ENCODE peak calls at places on chromosomes 7 and 10, in eight cellular contexts. X is A673; S is aorta; I is effector memory CD4-positive, alpha-beta T cell; V is mammary epithelial cell; L is colonic mucosa; R is uterus; F is ovary. N is an unnamed sample.

GRCh38 chr7:107232568-107233090 is 63.8 kb downstream of the HBP1 start:
- DNase-seq in S (no peak), R (no peak), L (no peak), I (no peak), F (no peak), X (no peak), V (peak; percentile 78), N (no peak)

GRCh38 chr7:17318146-17318545 is 19.7 kb downstream of the AHR start:
- DNase-seq in V (peak; percentile 30), F (no peak), X (no peak), I (no peak), S (no peak), L (no peak), R (no peak), N (no peak)

GRCh38 chr7:122597277-122597676 is 101.6 kb downstream of the RNF133 start:
- DNase-seq in V (no peak), I (no peak), X (no peak), S (no peak), L (no peak), R (no peak), F (no peak), N (no peak)

GRCh38 chr10:104835422-104835821 is 194.3 kb downstream of the SORCS3 start:
- DNase-seq in I (no peak), F (no peak), V (no peak), X (no peak), L (no peak), S (no peak), R (no peak), N (no peak)

GRCh38 chr7:56023500-56023899 is 27.7 kb downstream of the PSPH start:
- DNase-seq in R (no peak), L (no peak), I (no peak), F (no peak), V (no peak), S (no peak), X (no peak), N (no peak)

GRCh38 chr10:64379898-64380297 is 858.7 kb downstream of the REEP3 start:
- DNase-seq in R (no peak), I (no peak), S (no peak), F (no peak), X (no peak), L (peak; percentile 21), V (no peak), N (no peak)

GRCh38 chr7:93442478-93443224 is 131.9 kb downstream of the CALCR start:
- DNase-seq in V (peak; percentile 19), F (no peak), L (peak; percentile 27), X (peak; percentile 78), I (no peak), S (peak; percentile 37), R (no peak), N (peak; percentile 1)

GRCh38 chr10:28939352-28940157 is 262.2 kb downstream of the BAMBI start:
- DNase-seq in S (peak; percentile 77), V (no peak), X (peak; percentile 95), R (peak; percentile 73), I (no peak), L (peak; percentile 32), F (peak; percentile 85), N (no peak)

GRCh38 chr10:681670-682318 is 7.7 kb downstream of the DIP2C start:
- DNase-seq in V (no peak), X (no peak), I (no peak), S (no peak), F (no peak), R (no peak), L (no peak), N (no peak)

GRCh38 chr7:17489987-17490386 is 191.5 kb downstream of the AHR start:
- DNase-seq in F (no peak), S (no peak), I (no peak), V (peak; percentile 94), X (no peak), L (no peak), R (no peak), N (no peak)

GRCh38 chr7:78765985-78766729 is 687.3 kb downstream of the MAGI2 start:
- DNase-seq in L (no peak), I (no peak), X (no peak), F (no peak), R (no peak), V (no peak), S (no peak), N (no peak)

GRCh38 chr10:49651917-49652316 is 27.5 kb upstream of the C10orf53 start:
- DNase-seq in L (no peak), V (no peak), R (no peak), F (no peak), S (no peak), I (no peak), X (no peak), N (no peak)

GRCh38 chr7:135925205-135925604 is 52.0 kb downstream of the MTPN start:
- DNase-seq in F (no peak), S (no peak), L (no peak), X (no peak), R (no peak), V (peak; percentile 40), I (no peak), N (no peak)

GRCh38 chr10:10515479-10516204 is 502.0 kb upstream of the CELF2 start:
- DNase-seq in L (no peak), X (no peak), S (no peak), F (no peak), I (no peak), V (no peak), R (no peak), N (no peak)

DNA sequence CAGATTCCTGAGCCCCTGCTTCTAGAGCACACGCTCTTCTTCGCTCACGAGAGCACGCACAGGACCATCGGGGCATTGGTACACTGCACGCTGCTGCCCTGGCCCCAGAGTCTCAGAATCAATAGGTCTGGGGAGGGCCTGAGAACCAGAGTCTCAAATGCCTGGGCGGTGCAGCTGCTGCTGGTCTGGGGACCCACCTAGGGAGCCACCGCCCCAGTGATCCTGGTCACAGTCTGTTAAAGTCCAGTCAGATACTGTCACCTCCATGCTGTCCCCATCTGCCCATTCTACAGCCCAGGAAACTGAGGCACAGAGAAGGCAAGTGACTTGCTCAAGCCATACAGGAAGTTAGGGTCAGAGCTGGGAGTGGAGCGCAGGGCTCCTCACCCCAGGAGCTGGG is 38.0 kb downstream of the ZCCHC24 start:
- DNase-seq in V (no peak), F (no peak), I (no peak), X (no peak), R (no peak), S (no peak), L (no peak), N (no peak)
- H3K4me1 ChIP-seq in V (peaks cover 17% of the 10 kb centered on the region), F (peaks cover 60% of the 10 kb centered on the region), I (no peaks in the 10 kb centered on the region), X (peaks cover 32% of the 10 kb centered on the region), R (peaks cover 51% of the 10 kb centered on the region), S (no peaks in the 10 kb centered on the region), L (peaks cover 9% of the 10 kb centered on the region), N (no peaks in the 10 kb centered on the region)

DNA sequence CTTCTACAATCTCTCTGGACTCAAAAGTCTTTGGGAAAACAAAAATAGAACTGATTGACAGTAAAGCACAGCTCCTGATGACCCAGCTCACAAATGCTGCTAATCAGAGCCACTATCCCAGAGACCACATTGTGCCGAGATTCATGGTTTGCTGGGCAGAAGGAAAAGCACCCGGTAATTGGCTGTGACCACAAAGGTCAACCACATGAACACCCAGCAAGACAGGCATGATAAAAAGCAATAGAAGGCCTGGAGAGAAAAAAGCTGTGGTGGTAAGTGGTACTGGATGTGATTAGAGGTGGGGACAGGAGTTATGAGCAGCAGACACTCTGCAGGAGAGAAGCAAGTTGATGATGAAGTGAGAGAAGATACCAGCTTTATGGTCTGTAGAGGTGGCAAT is 44.0 kb upstream of the ZNRF2 start:
- DNase-seq in S (no peak), V (peak; percentile 61), I (no peak), X (no peak), L (no peak), R (no peak), F (no peak), N (no peak)
- H3K4me1 ChIP-seq in S (peaks cover 4% of the 10 kb centered on the region), V (peaks cover 37% of the 10 kb centered on the region), I (no peaks in the 10 kb centered on the region), X (no peaks in the 10 kb centered on the region), L (no peaks in the 10 kb centered on the region), R (no peaks in the 10 kb centered on the region), F (no peaks in the 10 kb centered on the region), N (no peaks in the 10 kb centered on the region)

GRCh38 chr10:12709516-12709915 is 292.0 kb downstream of the CCDC3 start:
- DNase-seq in S (no peak), X (peak; percentile 58), L (no peak), F (no peak), R (no peak), I (no peak), V (no peak), N (no peak)
- H3K4me1 ChIP-seq in S (peaks cover 9% of the 10 kb centered on the region), X (peaks cover 58% of the 10 kb centered on the region), L (peaks cover 17% of the 10 kb centered on the region), F (peaks cover 9% of the 10 kb centered on the region), R (no peaks in the 10 kb centered on the region), I (no peaks in the 10 kb centered on the region), V (peaks cover 43% of the 10 kb centered on the region), N (no peaks in the 10 kb centered on the region)

GRCh38 chr7:155962191-155962967 is 150.1 kb upstream of the SHH start:
- DNase-seq in I (no peak), L (peak; percentile 39), F (no peak), X (no peak), V (peak; percentile 79), S (no peak), R (no peak), N (no peak)
- H3K4me1 ChIP-seq in I (no peaks in the 10 kb centered on the region), L (no peaks in the 10 kb centered on the region), F (no peaks in the 10 kb centered on the region), X (no peaks in the 10 kb centered on the region), V (peaks cover 33% of the 10 kb centered on the region), S (no peaks in the 10 kb centered on the region), R (no peaks in the 10 kb centered on the region), N (no peaks in the 10 kb centered on the region)

DNA sequence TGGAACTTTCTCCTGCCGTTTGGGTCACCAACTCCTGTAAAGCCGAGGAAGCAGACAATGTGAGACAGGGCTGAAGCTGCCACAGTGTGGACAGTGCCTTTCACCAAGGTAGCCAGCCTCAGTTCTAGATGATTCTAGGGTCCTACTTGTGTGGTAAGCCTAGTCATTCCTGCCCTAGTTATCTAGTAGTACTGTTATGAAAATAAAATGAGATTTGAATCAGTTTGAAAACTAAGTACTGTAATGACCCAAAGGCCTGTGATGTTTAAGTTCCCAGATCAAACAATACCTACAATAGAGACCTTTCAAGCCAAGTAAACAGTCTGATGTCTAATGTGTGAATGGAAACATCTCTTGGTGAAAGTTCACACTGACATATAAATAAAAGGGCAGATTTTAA is 37.1 kb downstream of the POLL start:
- DNase-seq in I (no peak), X (no peak), R (no peak), F (no peak), L (no peak), V (no peak), S (no peak), N (no peak)
- H3K4me1 ChIP-seq in I (no peaks in the 10 kb centered on the region), X (no peaks in the 10 kb centered on the region), R (no peaks in the 10 kb centered on the region), F (peaks cover 4% of the 10 kb centered on the region), L (no peaks in the 10 kb centered on the region), V (no peaks in the 10 kb centered on the region), S (no peaks in the 10 kb centered on the region), N (no peaks in the 10 kb centered on the region)

GRCh38 chr7:26919906-26920530 is 55.6 kb upstream of the SKAP2 start:
- DNase-seq in V (peak; percentile 65), F (no peak), L (no peak), S (no peak), R (no peak), X (no peak), I (no peak), N (no peak)
- H3K4me1 ChIP-seq in V (peaks cover 33% of the 10 kb centered on the region), F (no peaks in the 10 kb centered on the region), L (no peaks in the 10 kb centered on the region), S (no peaks in the 10 kb centered on the region), R (no peaks in the 10 kb centered on the region), X (no peaks in the 10 kb centered on the region), I (no peaks in the 10 kb centered on the region), N (no peaks in the 10 kb centered on the region)

GRCh38 chr7:128455556-128456254 is at the start of gene HILPDA:
- DNase-seq in X (peak; percentile 96), R (peak; percentile 93), S (peak; percentile 97), L (peak; percentile 92), F (peak; percentile 92), I (peak; percentile 91), V (peak; percentile 97), N (peak; percentile 92)
- H3K4me1 ChIP-seq in X (peaks cover 25% of the 10 kb centered on the region), R (no peaks in the 10 kb centered on the region), S (no peaks in the 10 kb centered on the region), L (no peaks in the 10 kb centered on the region), F (peaks cover 15% of the 10 kb centered on the region), I (peaks cover 18% of the 10 kb centered on the region), V (peaks cover 22% of the 10 kb centered on the region), N (peaks cover 21% of the 10 kb centered on the region)

GRCh38 chr7:150950496-150951180 is 27.5 kb downstream of the KCNH2 start:
- DNase-seq in L (no peak), R (no peak), V (no peak), S (peak; percentile 34), I (no peak), X (no peak), F (no peak), N (peak; percentile 16)
- H3K4me1 ChIP-seq in L (no peaks in the 10 kb centered on the region), R (no peaks in the 10 kb centered on the region), V (peaks cover 10% of the 10 kb centered on the region), S (no peaks in the 10 kb centered on the region), I (no peaks in the 10 kb centered on the region), X (peaks cover 4% of the 10 kb centered on the region), F (peaks cover 13% of the 10 kb centered on the region), N (no peaks in the 10 kb centered on the region)

N was measured in CD8-positive, alpha-beta memory T cell.